ENCODE peak calls at places on chromosome 11, in ten cellular contexts. J, P, F, S, C, Q, A, E, H and I are unnamed samples.

GRCh38 chr11:131095501-131096185 is 179.4 kb upstream of the SNX19 start:
- DNase-seq in P (no peak), S (no peak), J (no peak), A (no peak), H (no peak), C (no peak), F (no peak), E (no peak), Q (no peak), I (peak; percentile 89)

GRCh38 chr11:1036931-1037330 is 413 bp upstream of the MUC6 start:
- DNase-seq in J (no peak), S (no peak), Q (no peak), E (no peak), C (no peak), A (no peak), H (no peak), P (no peak), F (no peak), I (no peak)

GRCh38 chr11:9756461-9756860 is 92.6 kb downstream of the SWAP70 start:
- DNase-seq in F (no peak), P (no peak), H (no peak), E (no peak), Q (no peak), J (no peak), S (no peak), A (no peak), C (no peak), I (no peak)

GRCh38 chr11:127056338-127056971 is 55.9 kb upstream of the KIRREL3 start:
- DNase-seq in C (no peak), A (peak; percentile 10), Q (peak; percentile 23), H (peak; percentile 22), E (no peak), F (no peak), P (no peak), S (no peak), J (no peak), I (no peak)

GRCh38 chr11:10930224-10930960 is 72.5 kb upstream of the ZBED5 start:
- DNase-seq in S (no peak), A (no peak), E (no peak), H (peak; percentile 47), F (no peak), Q (no peak), P (peak; percentile 8), J (no peak), C (peak; percentile 22), I (peak; percentile 31)

GRCh38 chr11:93537767-93538261 is 5.4 kb downstream of the SMCO4 start:
- DNase-seq in P (no peak), C (no peak), J (no peak), E (no peak), S (no peak), Q (no peak), H (peak; percentile 52), F (no peak), A (no peak), I (no peak)

GRCh38 chr11:62061356-62062222 is 62.2 kb upstream of the INCENP start:
- DNase-seq in P (no peak), C (no peak), A (no peak), E (no peak), H (peak; percentile 64), S (no peak), F (no peak), J (no peak), Q (no peak), I (no peak)

GRCh38 chr11:57546869-57547518 is 9.6 kb downstream of the SMTNL1 start:
- DNase-seq in C (no peak), E (peak; percentile 64), S (no peak), Q (peak; percentile 61), F (no peak), J (no peak), A (peak; percentile 64), P (no peak), H (peak; percentile 36), I (no peak)

GRCh38 chr11:120184371-120184945 is 26.4 kb upstream of the OAF start:
- DNase-seq in C (no peak), S (no peak), Q (no peak), A (no peak), P (no peak), E (no peak), H (no peak), F (peak; percentile 55), J (peak; percentile 61), I (no peak)

GRCh38 chr11:133968300-133968699 is 11.5 kb upstream of the IGSF9B start:
- DNase-seq in A (no peak), Q (no peak), C (no peak), F (no peak), E (peak; percentile 84), H (no peak), S (no peak), P (no peak), J (no peak), I (no peak)

GRCh38 chr11:132318421-132319157 is 948.2 kb downstream of the NTM start:
- DNase-seq in C (no peak), P (no peak), H (no peak), A (peak; percentile 20), F (no peak), E (no peak), Q (peak; percentile 80), J (no peak), S (no peak), I (no peak)

GRCh38 chr11:33376331-33377099 is 119.3 kb downstream of the HIPK3 start:
- DNase-seq in C (no peak), J (no peak), H (no peak), P (no peak), Q (no peak), E (peak; percentile 66), S (no peak), A (peak; percentile 17), F (no peak), I (peak; percentile 22)

GRCh38 chr11:19723572-19724342 is 11.1 kb downstream of the NAV2 start:
- DNase-seq in J (peak; percentile 50), P (peak; percentile 42), H (no peak), E (no peak), Q (peak; percentile 28), C (peak; percentile 12), F (no peak), S (no peak), A (peak; percentile 75), I (no peak)

GRCh38 chr11:132263231-132263630 is 892.8 kb downstream of the NTM start:
- DNase-seq in F (no peak), A (no peak), J (no peak), S (no peak), Q (no peak), C (no peak), E (no peak), P (no peak), H (no peak), I (no peak)

GRCh38 chr11:48063424-48063978 is 83.1 kb downstream of the PTPRJ start:
- DNase-seq in C (no peak), H (no peak), A (peak; percentile 87), E (no peak), F (no peak), J (no peak), S (no peak), P (no peak), Q (peak; percentile 98), I (no peak)

GRCh38 chr11:35981581-35981980 is 37.7 kb downstream of the LDLRAD3 start:
- DNase-seq in Q (no peak), J (no peak), H (no peak), E (no peak), S (no peak), C (no peak), P (no peak), F (no peak), A (no peak), I (no peak)

GRCh38 chr11:66870131-66870530 is 13.3 kb downstream of the LRFN4 start:
- DNase-seq in H (no peak), C (no peak), S (no peak), P (no peak), J (no peak), A (no peak), E (no peak), F (no peak), Q (no peak), I (no peak)

GRCh38 chr11:85088286-85088685 is 538.9 kb downstream of the DLG2 start:
- DNase-seq in C (no peak), P (no peak), E (no peak), F (no peak), H (no peak), J (no peak), Q (no peak), S (no peak), A (no peak), I (no peak)

GRCh38 chr11:91922846-91923245 is 301.8 kb upstream of the FAT3 start:
- DNase-seq in E (no peak), J (no peak), A (no peak), H (no peak), C (no peak), Q (no peak), P (no peak), F (no peak), S (no peak), I (no peak)

GRCh38 chr11:89463381-89463780 is 27.8 kb downstream of the NOX4 start:
- DNase-seq in A (no peak), J (no peak), Q (no peak), P (no peak), S (no peak), E (no peak), F (no peak), H (no peak), C (no peak), I (peak; percentile 35)

GRCh38 chr11:8352090-8352489 is 88.4 kb upstream of the LMO1 start:
- DNase-seq in S (no peak), C (no peak), F (no peak), H (no peak), J (no peak), E (no peak), P (no peak), A (no peak), Q (no peak), I (no peak)

GRCh38 chr11:116461789-116462188 is 311.0 kb downstream of the BUD13 start:
- DNase-seq in E (peak; percentile 28), J (no peak), H (no peak), C (no peak), P (no peak), A (no peak), Q (no peak), F (no peak), S (no peak), I (no peak)

GRCh38 chr11:17518366-17518765 is 25.9 kb downstream of the USH1C start:
- DNase-seq in H (no peak), S (no peak), C (no peak), F (no peak), Q (no peak), P (no peak), A (no peak), J (no peak), E (no peak), I (no peak)

GRCh38 chr11:83025267-83025704 is 46.4 kb downstream of the RAB30 start:
- DNase-seq in F (no peak), J (no peak), P (no peak), S (no peak), Q (no peak), E (no peak), A (peak; percentile 29), H (no peak), C (no peak), I (peak; percentile 70)

GRCh38 chr11:45180158-45180887 is 33.9 kb downstream of the PRDM11 start:
- DNase-seq in Q (peak; percentile 13), F (no peak), A (peak; percentile 22), C (no peak), H (peak; percentile 58), E (peak; percentile 81), S (no peak), P (no peak), J (peak; percentile 69), I (peak; percentile 61)

GRCh38 chr11:130999992-131000770 is 83.9 kb upstream of the SNX19 start:
- DNase-seq in E (no peak), P (no peak), F (no peak), S (no peak), C (no peak), J (no peak), H (peak; percentile 62), Q (peak; percentile 95), A (peak; percentile 94), I (no peak)

GRCh38 chr11:106624377-106624776 is 393.9 kb downstream of the GUCY1A2 start:
- DNase-seq in Q (no peak), P (no peak), C (no peak), F (no peak), H (no peak), J (no peak), S (no peak), E (no peak), A (no peak), I (peak; percentile 55)

GRCh38 chr11:10674440-10674855 is 19.1 kb downstream of the IRAG1 start:
- DNase-seq in E (no peak), F (peak; percentile 30), Q (no peak), C (no peak), A (no peak), H (no peak), J (no peak), S (no peak), P (no peak), I (no peak)